ENCODE peak calls at places on chromosomes 1 and 21, in seven cellular contexts. W is HCT116, Z is fibroblast of lung, E is tibial nerve, Q is tibial artery, L is RWPE2, V is K562. K is an unnamed sample.

GRCh38 chr1:160118928-160119327 is 3.4 kb downstream of the ATP1A2 start:
- DNase-seq in W (no peak), Z (no peak), E (no peak), Q (no peak), L (no peak), V (no peak), K (no peak)

GRCh38 chr1:35530946-35531345 is 26.3 kb downstream of the KIAA0319L start:
- DNase-seq in W (no peak), Z (no peak), E (no peak), Q (no peak), L (no peak), V (no peak), K (no peak)

GRCh38 chr1:226973898-226974543 is 33.9 kb downstream of the COQ8A start:
- DNase-seq in W (no peak), Z (peak; percentile 37), E (no peak), Q (peak; percentile 79), L (no peak), V (no peak), K (peak; percentile 18)

GRCh38 chr21:44441041-44441400 is 14.3 kb upstream of the LRRC3 start:
- DNase-seq in W (no peak), Z (no peak), E (no peak), Q (no peak), L (no peak), V (no peak), K (no peak)

GRCh38 chr21:42392731-42393442 is 3.0 kb downstream of the TMPRSS3 start:
- DNase-seq in W (no peak), Z (no peak), E (no peak), Q (no peak), L (no peak), V (no peak), K (no peak)

GRCh38 chr1:99010679-99011078 is 6.0 kb upstream of the PLPPR5 start:
- DNase-seq in W (no peak), Z (no peak), E (no peak), Q (no peak), L (no peak), V (no peak), K (no peak)

GRCh38 chr1:25054526-25054925 is 124.5 kb upstream of the RUNX3 start:
- DNase-seq in W (no peak), Z (no peak), E (no peak), Q (no peak), L (no peak), V (no peak), K (no peak)

GRCh38 chr1:223189903-223190724 is 47.1 kb upstream of the TLR5 start:
- DNase-seq in W (peak; percentile 34), Z (no peak), E (no peak), Q (no peak), L (no peak), V (no peak), K (no peak)

GRCh38 chr1:226863446-226863845 is 7.0 kb upstream of the PSEN2 start:
- DNase-seq in W (no peak), Z (peak; percentile 52), E (peak; percentile 23), Q (no peak), L (no peak), V (no peak), K (no peak)

GRCh38 chr1:199684686-199685273 is 342.7 kb upstream of the NR5A2 start:
- DNase-seq in W (peak; percentile 74), Z (peak; percentile 86), E (no peak), Q (no peak), L (no peak), V (peak; percentile 45), K (peak; percentile 36)

GRCh38 chr1:81801032-81801833 is 499 bp downstream of the ADGRL2 start:
- DNase-seq in W (no peak), Z (peak; percentile 97), E (peak; percentile 56), Q (peak; percentile 84), L (peak; percentile 52), V (no peak), K (peak; percentile 81)

GRCh38 chr1:183443025-183443424 is 24.8 kb upstream of the NMNAT2 start:
- DNase-seq in W (no peak), Z (no peak), E (no peak), Q (no peak), L (no peak), V (no peak), K (no peak)

GRCh38 chr1:1990222-1990621 is 13.4 kb downstream of the CFAP74 start:
- DNase-seq in W (no peak), Z (peak; percentile 26), E (no peak), Q (peak; percentile 45), L (no peak), V (no peak), K (no peak)

GRCh38 chr1:247110627-247111258 is 6.6 kb upstream of the ZNF669 start:
- DNase-seq in W (no peak), Z (peak; percentile 19), E (no peak), Q (no peak), L (no peak), V (peak; percentile 55), K (no peak)

GRCh38 chr1:234262754-234263105 is 110.5 kb upstream of the COA6 start:
- DNase-seq in W (no peak), Z (no peak), E (no peak), Q (no peak), L (no peak), V (no peak), K (no peak)

GRCh38 chr1:27645071-27645415 is 10.1 kb upstream of the FGR start:
- DNase-seq in W (no peak), Z (no peak), E (no peak), Q (no peak), L (no peak), V (no peak), K (no peak)

GRCh38 chr1:201882665-201883132 is 6.0 kb upstream of the SHISA4 start:
- DNase-seq in W (peak; percentile 71), Z (peak; percentile 72), E (no peak), Q (no peak), L (no peak), V (peak; percentile 57), K (no peak)

GRCh38 chr21:45576838-45577737 is 34.8 kb upstream of the SLC19A1 start:
- DNase-seq in W (no peak), Z (no peak), E (no peak), Q (no peak), L (no peak), V (no peak), K (no peak)

GRCh38 chr1:111879086-111879485 is 110.4 kb downstream of the KCND3 start:
- DNase-seq in W (no peak), Z (no peak), E (no peak), Q (no peak), L (no peak), V (no peak), K (no peak)

GRCh38 chr1:194047921-194048320 is 861.5 kb upstream of the B3GALT2 start:
- DNase-seq in W (no peak), Z (no peak), E (no peak), Q (no peak), L (no peak), V (no peak), K (no peak)

GRCh38 chr1:8876099-8876496 is 2.4 kb downstream of the ENO1 start:
- DNase-seq in W (no peak), Z (no peak), E (no peak), Q (no peak), L (no peak), V (no peak), K (no peak)
- H3K4me1 ChIP-seq in W (peaks cover 81% of the 10 kb centered on the region), Z (peaks cover 36% of the 10 kb centered on the region), E (peaks cover 79% of the 10 kb centered on the region), Q (no peaks in the 10 kb centered on the region), L (peaks cover 55% of the 10 kb centered on the region), V (peaks cover 37% of the 10 kb centered on the region), K (peaks cover 32% of the 10 kb centered on the region)

GRCh38 chr1:209643295-209644020 is 8.8 kb downstream of the LAMB3 start:
- DNase-seq in W (no peak), Z (peak; percentile 81), E (no peak), Q (peak; percentile 45), L (no peak), V (no peak), K (peak; percentile 62)

GRCh38 chr1:209647212-209647611 is 5.0 kb downstream of the LAMB3 start:
- DNase-seq in W (no peak), Z (no peak), E (no peak), Q (no peak), L (no peak), V (no peak), K (no peak)

GRCh38 chr1:209648366-209648765 is 3.9 kb downstream of the LAMB3 start:
- DNase-seq in W (no peak), Z (no peak), E (no peak), Q (no peak), L (no peak), V (no peak), K (no peak)

GRCh38 chr1:209646558-209646957 is 5.7 kb downstream of the LAMB3 start:
- DNase-seq in W (no peak), Z (peak; percentile 56), E (no peak), Q (no peak), L (no peak), V (no peak), K (no peak)

DNA sequence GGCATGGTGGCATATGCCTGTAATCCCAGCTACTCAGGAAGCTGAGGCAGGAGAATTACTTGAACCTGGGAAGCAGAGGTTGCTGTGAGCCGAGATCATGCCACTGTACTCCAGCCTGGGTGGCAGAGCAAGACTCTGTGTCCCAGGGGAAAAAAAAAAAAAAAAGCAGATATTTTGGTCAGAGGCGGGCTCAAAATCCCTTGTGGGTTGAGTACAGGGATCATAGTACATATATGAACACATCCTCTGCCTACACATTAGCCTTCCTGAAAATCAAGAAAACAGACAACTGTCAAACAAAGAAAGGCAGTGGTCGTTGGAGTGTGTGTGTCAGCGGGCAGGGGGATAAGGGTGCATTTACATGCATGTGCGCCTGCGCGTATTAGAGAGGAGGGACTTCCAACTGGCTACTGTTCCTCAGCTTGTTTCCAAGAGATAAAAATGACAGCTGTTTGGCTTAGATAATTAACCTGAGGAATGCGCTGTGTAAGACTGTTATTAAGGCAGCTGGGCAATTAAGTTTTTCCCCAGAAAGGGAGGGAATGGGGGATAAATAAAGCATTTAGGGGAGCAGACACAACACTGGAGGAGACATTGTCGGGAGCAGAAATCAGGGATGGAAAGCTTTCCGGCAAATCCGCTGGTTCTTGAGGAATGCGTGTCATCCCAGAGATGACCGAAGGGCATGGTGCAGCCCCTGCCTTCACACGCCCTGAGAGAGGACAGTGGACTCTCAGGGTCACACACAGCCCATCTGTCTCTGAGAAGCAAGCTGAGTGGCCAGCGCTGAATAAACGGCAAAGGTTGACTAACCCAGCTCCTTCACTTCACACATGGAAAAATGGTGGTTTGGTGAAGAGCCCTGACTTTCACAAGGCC is 6.4 kb downstream of the LAMB3 start:
- DNase-seq in W (no peak), Z (no peak), E (no peak), Q (no peak), L (no peak), V (peak; percentile 65), K (no peak)
- H3K36me3 ChIP-seq in W (peaks cover 7% of the 10 kb centered on the region), Z (no peaks in the 10 kb centered on the region), E (no peaks in the 10 kb centered on the region), Q (no peaks in the 10 kb centered on the region), L (peaks cover 94% of the 10 kb centered on the region), V (no peaks in the 10 kb centered on the region), K (no peaks in the 10 kb centered on the region)

DNA sequence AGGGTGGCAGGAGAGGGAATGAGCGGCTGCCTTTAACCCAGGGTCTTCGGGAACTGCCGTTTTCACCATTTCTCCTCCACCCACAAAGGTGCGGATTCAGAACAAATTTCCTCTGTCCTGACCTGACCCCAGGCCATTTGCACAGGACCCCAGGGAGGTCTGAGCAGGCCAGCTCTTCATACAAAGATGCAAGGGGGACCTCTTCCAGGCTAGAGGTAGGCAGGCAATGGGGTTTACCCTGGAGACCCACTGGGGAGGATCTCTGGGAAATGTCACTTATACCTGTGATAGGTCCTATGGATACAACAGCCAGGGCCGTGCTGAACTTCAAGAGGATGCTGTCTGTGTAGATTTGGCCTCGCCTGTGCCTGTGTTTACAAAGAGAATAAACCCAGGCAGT is 89.7 kb upstream of the VAMP3 start:
- DNase-seq in W (no peak), Z (no peak), E (no peak), Q (no peak), L (peak; percentile 41), V (no peak), K (no peak)
- H3K4me1 ChIP-seq in W (peaks cover 7% of the 10 kb centered on the region), Z (no peaks in the 10 kb centered on the region), E (peaks cover 18% of the 10 kb centered on the region), Q (no peaks in the 10 kb centered on the region), L (no peaks in the 10 kb centered on the region), V (peaks cover 18% of the 10 kb centered on the region), K (no peaks in the 10 kb centered on the region)

GRCh38 chr1:11142618-11143391 is 43.1 kb upstream of the EXOSC10 start:
- DNase-seq in W (no peak), Z (peak; percentile 15), E (no peak), Q (no peak), L (no peak), V (no peak), K (no peak)
- H3K36me3 ChIP-seq in W (peaks cover 17% of the 10 kb centered on the region), Z (peaks cover 2% of the 10 kb centered on the region), E (peaks cover 61% of the 10 kb centered on the region), Q (peaks cover 58% of the 10 kb centered on the region), L (peaks cover 48% of the 10 kb centered on the region), V (peaks cover 83% of the 10 kb centered on the region), K (peaks cover 3% of the 10 kb centered on the region)

K was measured in colonic mucosa.